ENCODE peak calls at places on chromosomes 4 and X, in nine cellular contexts. F is adrenal gland, X is PC-3, K is amniotic stem cell, I is lung microvascular endothelial cell, Z is caudate nucleus, R is globus pallidus, U is retina, Q is AG20443. A is an unnamed sample.

GRCh38 chrX:41373989-41374606 is 40.1 kb downstream of the DDX3X start:
- DNase-seq in Z (no peak), K (no peak), Q (no peak), R (no peak), U (no peak), F (no peak), I (no peak), X (no peak), A (no peak)

GRCh38 chr4:139633195-139633594 is 32.4 kb upstream of the MGST2 start:
- DNase-seq in U (no peak), K (no peak), Q (no peak), F (no peak), Z (no peak), R (no peak), X (peak), I (no peak), A (no peak)

GRCh38 chr4:160091631-160092030 is 988.8 kb downstream of the RAPGEF2 start:
- DNase-seq in K (no peak), F (no peak), Z (no peak), U (no peak), R (no peak), Q (no peak), I (no peak), X (no peak), A (no peak)

GRCh38 chr4:185396724-185397402 is at the start of gene ANKRD37:
- DNase-seq in Q (peak), F (peak), X (peak), I (peak), Z (no peak), R (no peak), K (no peak), U (no peak), A (no peak)

GRCh38 chr4:121665371-121665770 is 31.4 kb downstream of the ANXA5 start:
- DNase-seq in R (no peak), Z (no peak), Q (no peak), I (no peak), K (no peak), F (no peak), X (peak), U (no peak), A (no peak)

GRCh38 chr4:98919996-98920395 is 8.9 kb downstream of the EIF4E start:
- DNase-seq in Z (no peak), R (no peak), Q (no peak), K (no peak), U (no peak), X (peak), F (no peak), I (peak), A (no peak)

GRCh38 chr4:25223770-25224375 is 10.0 kb upstream of the PI4K2B start:
- DNase-seq in U (peak), Q (no peak), F (no peak), I (peak), K (no peak), R (no peak), X (peak), Z (no peak), A (peak)

GRCh38 chr4:1329408-1330371 is 17.3 kb upstream of the UVSSA start:
- DNase-seq in Z (no peak), X (no peak), F (no peak), K (no peak), Q (no peak), I (no peak), U (no peak), R (no peak), A (no peak)

GRCh38 chrX:94758130-94758529 is 1084.1 kb downstream of the FAM133A start:
- DNase-seq in F (no peak), K (no peak), Q (no peak), Z (no peak), I (no peak), X (no peak), U (no peak), R (no peak), A (peak)

GRCh38 chr4:54169176-54169575 is 59.9 kb upstream of the PDGFRA start:
- DNase-seq in Q (no peak), R (no peak), K (no peak), Z (no peak), X (no peak), U (no peak), I (no peak), F (no peak), A (no peak)

GRCh38 chrX:152928761-152929400 is 31.0 kb downstream of the ZNF185 start:
- DNase-seq in R (no peak), I (no peak), F (no peak), U (no peak), X (no peak), Z (no peak), Q (no peak), K (no peak), A (no peak)